ENCODE peak calls at places on chromosomes 1 and 21, in seven cellular contexts. F is IMR-90, I is spleen, Y is fibroblast of lung, Q is sigmoid colon, P is uterus, L is left lung. W is an unnamed sample.

GRCh38 chr1:37865348-37866119 is 6.1 kb upstream of the MTF1 start:
- DNase-seq in Y (peak; percentile 57), I (no peak), Q (no peak), P (no peak), L (no peak), F (peak; percentile 34), W (peak; percentile 56)

GRCh38 chr21:34807881-34808568 is 139.2 kb downstream of the CLIC6 start:
- DNase-seq in I (peak; percentile 83), Q (peak; percentile 85), Y (peak; percentile 96), P (peak; percentile 37), F (peak; percentile 94), L (peak; percentile 59), W (peak; percentile 65)

GRCh38 chr1:209893751-209894150 is 44.3 kb upstream of the SYT14 start:
- DNase-seq in I (no peak), Q (no peak), F (no peak), P (no peak), Y (no peak), L (no peak), W (no peak)

GRCh38 chr1:10651377-10651776 is 145.1 kb downstream of the CASZ1 start:
- DNase-seq in I (no peak), Q (no peak), P (no peak), L (no peak), F (peak; percentile 31), Y (peak; percentile 25), W (no peak)

GRCh38 chr1:21955474-21956281 is 18.6 kb upstream of the HSPG2 start:
- DNase-seq in Q (peak; percentile 77), P (peak; percentile 64), Y (no peak), F (no peak), I (no peak), L (no peak), W (no peak)

GRCh38 chr1:228152918-228153258 is 3.2 kb downstream of the GJC2 start:
- DNase-seq in Y (no peak), L (no peak), P (peak; percentile 14), F (no peak), I (peak; percentile 72), Q (peak; percentile 64), W (no peak)

GRCh38 chr1:33381979-33382378 is 48.9 kb downstream of the PHC2 start:
- DNase-seq in Q (no peak), F (no peak), L (no peak), Y (no peak), I (no peak), P (no peak), W (no peak)

GRCh38 chr1:177255411-177255810 is 84.7 kb downstream of the BRINP2 start:
- DNase-seq in P (no peak), I (no peak), L (no peak), Q (no peak), Y (peak; percentile 46), F (peak; percentile 78), W (no peak)

GRCh38 chr1:116771997-116772647 is 17.9 kb downstream of the CD2 start:
- DNase-seq in Y (no peak), L (no peak), Q (no peak), P (no peak), I (no peak), F (no peak), W (no peak)

GRCh38 chr1:231818342-231818741 is 191.8 kb downstream of the DISC1 start:
- DNase-seq in F (no peak), Y (no peak), L (no peak), Q (no peak), P (no peak), I (no peak), W (no peak)
- H3K4me3 ChIP-seq in F (no peak overlapping the region), Y (no peak overlapping the region), L (no peak overlapping the region), Q (no peak overlapping the region), P (no peak overlapping the region), I (no peak overlapping the region), W (no peak overlapping the region)

DNA sequence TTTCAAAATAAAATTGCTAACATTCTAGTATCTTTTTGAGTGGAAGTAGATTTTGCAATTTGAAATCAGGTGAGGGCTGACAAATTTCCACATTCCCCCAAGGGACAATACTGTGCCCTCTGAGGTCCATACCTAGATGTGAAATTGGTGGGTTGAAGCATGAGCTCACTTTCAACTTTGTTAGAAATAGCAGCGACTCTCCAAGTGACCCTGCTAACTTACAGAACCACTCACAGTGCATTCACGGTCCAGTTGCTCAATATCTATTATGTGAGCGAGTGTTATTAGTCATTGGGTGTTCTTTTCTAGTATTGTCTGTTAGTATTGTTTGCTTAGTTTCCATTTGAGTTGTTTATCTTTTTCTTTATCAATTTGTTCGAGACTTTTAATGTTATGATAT is 53.6 kb upstream of the ASB17 start:
- DNase-seq in F (peak; percentile 47), P (no peak), Y (peak; percentile 77), L (no peak), Q (no peak), I (no peak), W (no peak)
- H3K4me3 ChIP-seq in F (no peak overlapping the region), P (no peak overlapping the region), Y (no peak overlapping the region), L (no peak overlapping the region), Q (no peak overlapping the region), I (no peak overlapping the region), W (no peak overlapping the region)

DNA sequence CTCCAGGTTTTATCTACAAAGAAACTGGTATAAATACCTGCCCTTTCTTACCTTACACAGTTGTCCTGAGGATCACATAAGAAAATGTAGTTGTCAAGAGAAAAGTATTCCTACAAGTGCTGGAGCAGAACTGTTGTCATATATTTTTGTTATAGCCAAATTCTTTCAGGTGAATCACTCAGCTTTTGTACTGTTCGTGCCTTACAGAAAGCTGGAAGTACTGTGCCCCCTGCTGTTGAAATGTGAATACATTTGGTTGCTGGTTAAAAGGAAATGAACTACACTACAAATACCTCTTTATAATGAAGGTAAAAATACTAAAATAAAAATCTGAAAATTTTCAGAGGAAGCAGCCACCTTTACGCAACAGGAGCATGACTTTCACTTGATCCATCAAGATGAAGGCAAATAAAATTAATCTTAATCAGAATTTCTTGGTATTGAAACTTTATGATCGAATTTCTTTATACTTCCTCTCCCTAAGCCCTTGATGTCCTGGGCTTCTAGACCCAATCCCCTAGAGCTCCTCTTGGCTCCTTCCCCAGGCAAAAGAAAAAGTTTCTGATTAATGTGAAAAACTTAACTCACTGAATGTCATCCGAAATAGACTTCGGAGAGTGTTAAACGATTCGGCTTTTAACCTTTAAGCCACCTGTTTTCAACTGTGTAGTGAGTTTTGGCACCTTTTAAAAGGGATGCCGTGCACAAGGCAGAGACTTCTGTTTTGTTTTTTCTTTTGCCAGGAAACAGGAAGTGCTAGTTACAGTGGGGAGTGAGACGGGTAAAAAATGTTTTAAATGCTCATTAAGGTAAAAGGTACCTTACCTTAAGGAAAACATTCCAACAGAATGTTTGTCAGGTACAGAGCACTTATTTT is 12.5 kb downstream of the CHML start:
- DNase-seq in Y (peak; percentile 84), P (no peak), F (peak; percentile 86), L (no peak), Q (no peak), I (no peak), W (no peak)
- H3K4me3 ChIP-seq in Y (no peak overlapping the region), P (no peak overlapping the region), F (no peak overlapping the region), L (no peak overlapping the region), Q (no peak overlapping the region), I (no peak overlapping the region), W (no peak overlapping the region)

GRCh38 chr1:213119794-213120193 is 68.8 kb downstream of the RPS6KC1 start:
- DNase-seq in L (no peak), F (no peak), P (no peak), Y (no peak), Q (no peak), I (no peak), W (no peak)
- H3K4me3 ChIP-seq in L (no peak overlapping the region), F (no peak overlapping the region), P (no peak overlapping the region), Y (no peak overlapping the region), Q (no peak overlapping the region), I (no peak overlapping the region), W (no peak overlapping the region)

GRCh38 chr21:42061866-42062542 is 9.1 kb upstream of the UMODL1 start:
- DNase-seq in L (no peak), Q (no peak), Y (no peak), P (no peak), F (no peak), I (peak; percentile 84), W (no peak)

GRCh38 chr21:42062543-42063022 is 8.5 kb upstream of the UMODL1 start:
- DNase-seq in I (peak; percentile 97), F (no peak), P (no peak), Q (no peak), L (peak; percentile 62), Y (no peak), W (no peak)

GRCh38 chr21:42059721-42060120 is 11.4 kb upstream of the UMODL1 start:
- DNase-seq in P (no peak), F (no peak), Q (no peak), L (no peak), Y (no peak), I (peak; percentile 72), W (no peak)

GRCh38 chr21:42060166-42060565 is 11.0 kb upstream of the UMODL1 start:
- DNase-seq in Q (no peak), I (peak; percentile 77), Y (no peak), F (no peak), P (no peak), L (no peak), W (no peak)

DNA sequence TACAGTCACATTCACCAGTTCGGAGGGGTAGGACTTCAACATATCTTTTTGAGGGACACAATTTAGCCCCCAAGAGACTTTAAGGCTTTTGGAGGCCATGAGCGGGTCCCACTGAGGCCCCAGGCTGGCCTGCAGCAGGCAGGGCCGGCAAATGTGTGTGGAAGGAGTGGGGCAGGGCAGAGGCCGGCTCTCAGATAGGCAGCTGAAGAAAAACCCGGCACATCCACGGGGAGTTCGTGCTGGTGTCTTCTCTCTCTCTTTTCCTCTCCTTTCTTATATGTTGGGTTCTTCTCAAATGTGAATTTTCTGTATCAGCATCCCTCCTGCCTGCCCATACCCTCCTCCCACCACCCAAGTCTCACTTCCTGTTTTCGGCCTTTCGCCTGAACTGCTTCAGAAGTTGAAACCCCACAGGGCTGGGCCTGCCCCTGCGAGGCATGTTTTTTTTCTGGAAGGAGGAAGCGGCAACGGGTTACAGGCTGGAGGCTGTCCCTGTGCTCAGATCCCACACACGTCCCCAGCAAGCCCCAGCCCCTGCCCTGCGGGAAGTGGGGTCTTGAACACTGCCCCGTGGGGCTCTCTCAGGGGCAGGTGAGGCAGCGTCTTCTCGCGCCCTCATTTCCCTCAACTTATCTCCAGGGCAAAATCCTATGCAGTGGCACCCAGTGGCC is 9.8 kb upstream of the UMODL1 start:
- DNase-seq in P (no peak), L (peak; percentile 81), I (peak; percentile 90), F (no peak), Q (peak; percentile 78), Y (no peak), W (no peak)
- H3K4me3 ChIP-seq in P (no peak overlapping the region), L (no peak overlapping the region), I (no peak overlapping the region), F (no peak overlapping the region), Q (no peak overlapping the region), Y (no peak overlapping the region), W (no peak overlapping the region)

W was measured in PC-9.